ENCODE peak calls at places on chromosomes 4 and X, in five cellular contexts. One of them, this sample, is unnamed.

GRCh38 chr4:8280158-8280875 is 10.8 kb downstream of the HTRA3 start:
- DNase-seq in osteoblast: peak
- DNase-seq in AG10803: no peak
- DNase-seq in progenitor cell of endocrine pancreas: no peak
- DNase-seq in nephron progenitor cell: no peak
- DNase-seq in this sample: no peak

GRCh38 chr4:80365928-80366327 is 30.4 kb downstream of the CFAP299 start:
- DNase-seq in AG10803: peak
- DNase-seq in progenitor cell of endocrine pancreas: no peak
- DNase-seq in osteoblast: no peak
- DNase-seq in nephron progenitor cell: peak
- DNase-seq in this sample: peak

GRCh38 chrX:39017716-39018115 is 216.5 kb downstream of the MID1IP1 start:
- DNase-seq in osteoblast: no peak
- DNase-seq in nephron progenitor cell: no peak
- DNase-seq in AG10803: no peak
- DNase-seq in progenitor cell of endocrine pancreas: no peak
- DNase-seq in this sample: no peak

GRCh38 chrX:131288738-131289511 is at the start of gene IGSF1:
- DNase-seq in osteoblast: peak
- DNase-seq in AG10803: peak
- DNase-seq in nephron progenitor cell: peak
- DNase-seq in progenitor cell of endocrine pancreas: peak
- DNase-seq in this sample: peak

GRCh38 chr4:85402371-85402770 is 72.6 kb upstream of the ARHGAP24 start:
- DNase-seq in AG10803: peak
- DNase-seq in nephron progenitor cell: no peak
- DNase-seq in progenitor cell of endocrine pancreas: no peak
- DNase-seq in osteoblast: peak
- DNase-seq in this sample: no peak

GRCh38 chr4:119286377-119287002 is 35.4 kb downstream of the FABP2 start:
- DNase-seq in nephron progenitor cell: no peak
- DNase-seq in AG10803: peak
- DNase-seq in progenitor cell of endocrine pancreas: no peak
- DNase-seq in osteoblast: peak
- DNase-seq in this sample: no peak

GRCh38 chrX:124938715-124939114 is 381.0 kb upstream of the TEX13C start:
- DNase-seq in nephron progenitor cell: no peak
- DNase-seq in osteoblast: no peak
- DNase-seq in progenitor cell of endocrine pancreas: no peak
- DNase-seq in AG10803: no peak
- DNase-seq in this sample: no peak

GRCh38 chrX:10800776-10801175 is 180.4 kb upstream of the MID1 start:
- DNase-seq in nephron progenitor cell: no peak
- DNase-seq in AG10803: no peak
- DNase-seq in osteoblast: no peak
- DNase-seq in progenitor cell of endocrine pancreas: no peak
- DNase-seq in this sample: no peak

GRCh38 chr4:105586638-105587328 is 34.4 kb downstream of the ARHGEF38 start:
- DNase-seq in osteoblast: no peak
- DNase-seq in nephron progenitor cell: no peak
- DNase-seq in AG10803: no peak
- DNase-seq in progenitor cell of endocrine pancreas: no peak
- DNase-seq in this sample: no peak

GRCh38 chrX:53279296-53280237 is 1.8 kb downstream of the IQSEC2 start:
- DNase-seq in nephron progenitor cell: no peak
- DNase-seq in AG10803: no peak
- DNase-seq in osteoblast: no peak
- DNase-seq in progenitor cell of endocrine pancreas: no peak
- DNase-seq in this sample: no peak

GRCh38 chr4:155809835-155810234 is 51.0 kb downstream of the GUCY1B1 start:
- DNase-seq in osteoblast: peak
- DNase-seq in progenitor cell of endocrine pancreas: no peak
- DNase-seq in AG10803: peak
- DNase-seq in nephron progenitor cell: no peak
- DNase-seq in this sample: no peak

GRCh38 chr4:180695851-180696250 is 1547.4 kb upstream of the TENM3 start:
- DNase-seq in progenitor cell of endocrine pancreas: no peak
- DNase-seq in AG10803: peak
- DNase-seq in osteoblast: no peak
- DNase-seq in nephron progenitor cell: no peak
- DNase-seq in this sample: no peak

GRCh38 chr4:139853309-139853708 is 187.7 kb downstream of the MGST2 start:
- DNase-seq in osteoblast: no peak
- DNase-seq in progenitor cell of endocrine pancreas: no peak
- DNase-seq in AG10803: no peak
- DNase-seq in nephron progenitor cell: no peak
- DNase-seq in this sample: no peak

GRCh38 chr4:121217385-121217784 is 53.3 kb upstream of the TNIP3 start:
- DNase-seq in osteoblast: no peak
- DNase-seq in AG10803: peak
- DNase-seq in progenitor cell of endocrine pancreas: no peak
- DNase-seq in nephron progenitor cell: no peak
- DNase-seq in this sample: no peak

GRCh38 chr4:155319506-155319905 is 57.3 kb downstream of the MAP9 start:
- DNase-seq in nephron progenitor cell: no peak
- DNase-seq in AG10803: no peak
- DNase-seq in progenitor cell of endocrine pancreas: no peak
- DNase-seq in osteoblast: no peak
- DNase-seq in this sample: no peak

GRCh38 chr4:118682928-118683327 is 2.3 kb upstream of the METTL14 start:
- DNase-seq in progenitor cell of endocrine pancreas: no peak
- DNase-seq in osteoblast: peak
- DNase-seq in nephron progenitor cell: no peak
- DNase-seq in AG10803: peak
- DNase-seq in this sample: no peak

DNA sequence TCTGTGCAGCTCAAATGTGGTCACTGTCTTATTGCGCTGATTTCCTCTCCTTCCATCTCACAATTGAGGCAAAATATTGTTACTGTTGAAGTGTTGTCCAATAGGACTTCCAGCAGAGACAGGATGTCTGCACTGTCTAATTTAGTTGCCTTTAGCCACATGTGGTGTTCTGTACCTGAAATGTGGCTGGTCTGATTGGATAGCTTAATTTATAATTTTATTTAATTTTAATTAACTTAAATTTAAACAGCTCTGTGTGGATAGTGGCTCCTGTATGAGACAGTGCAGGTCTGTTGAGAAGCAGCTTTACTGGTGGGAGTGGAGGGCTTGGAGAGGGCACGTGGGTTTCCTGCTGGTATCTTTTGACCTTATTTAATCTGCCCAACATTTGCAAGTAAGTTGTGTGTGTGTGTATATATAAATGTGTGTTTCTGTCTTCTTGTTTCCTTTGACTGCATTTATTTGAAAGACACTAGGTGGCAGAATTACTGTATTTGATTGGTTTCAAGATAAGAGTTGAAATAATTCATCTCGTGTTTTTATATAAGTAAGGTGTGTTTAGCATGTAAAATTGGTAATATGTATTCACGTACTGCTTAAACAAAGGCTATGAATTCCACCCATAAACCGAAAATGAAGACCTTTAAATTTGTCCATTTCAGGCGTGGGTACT is 55.3 kb upstream of the MSANTD1 start:
- DNase-seq in progenitor cell of endocrine pancreas: no peak
- DNase-seq in AG10803: no peak
- DNase-seq in osteoblast: no peak
- DNase-seq in nephron progenitor cell: no peak
- DNase-seq in this sample: no peak
- TF ChIP-seq CTCF in progenitor cell of endocrine pancreas: no peak
- TF ChIP-seq CTCF in AG10803: peak
- TF ChIP-seq CTCF in osteoblast: peak
- TF ChIP-seq CTCF in nephron progenitor cell: no peak
- TF ChIP-seq CTCF in this sample: peak

DNA sequence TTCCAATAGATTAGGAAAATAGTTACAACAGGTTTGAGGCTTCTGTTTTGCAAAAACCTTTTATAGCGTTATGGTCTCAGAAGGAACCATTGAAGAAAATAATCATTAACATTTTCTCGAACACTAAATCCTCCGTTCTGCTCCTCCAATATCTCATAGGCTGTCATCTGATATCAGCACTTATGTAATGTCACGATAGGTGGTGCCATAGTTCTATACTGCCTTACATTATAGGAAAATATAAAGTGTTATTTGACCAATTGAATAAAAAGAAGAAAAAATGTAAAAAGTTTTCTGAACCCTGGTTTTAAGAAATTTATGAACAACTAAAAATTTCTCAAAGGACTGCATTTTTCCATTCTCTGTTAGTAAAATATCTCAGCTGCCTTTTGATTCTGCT is 291.4 kb downstream of the RPA4 start:
- DNase-seq in osteoblast: peak
- DNase-seq in AG10803: no peak
- DNase-seq in nephron progenitor cell: no peak
- DNase-seq in progenitor cell of endocrine pancreas: no peak
- DNase-seq in this sample: no peak
- TF ChIP-seq CTCF in osteoblast: no peak
- TF ChIP-seq CTCF in AG10803: no peak
- TF ChIP-seq CTCF in nephron progenitor cell: no peak
- TF ChIP-seq CTCF in progenitor cell of endocrine pancreas: no peak
- TF ChIP-seq CTCF in this sample: no peak

DNA sequence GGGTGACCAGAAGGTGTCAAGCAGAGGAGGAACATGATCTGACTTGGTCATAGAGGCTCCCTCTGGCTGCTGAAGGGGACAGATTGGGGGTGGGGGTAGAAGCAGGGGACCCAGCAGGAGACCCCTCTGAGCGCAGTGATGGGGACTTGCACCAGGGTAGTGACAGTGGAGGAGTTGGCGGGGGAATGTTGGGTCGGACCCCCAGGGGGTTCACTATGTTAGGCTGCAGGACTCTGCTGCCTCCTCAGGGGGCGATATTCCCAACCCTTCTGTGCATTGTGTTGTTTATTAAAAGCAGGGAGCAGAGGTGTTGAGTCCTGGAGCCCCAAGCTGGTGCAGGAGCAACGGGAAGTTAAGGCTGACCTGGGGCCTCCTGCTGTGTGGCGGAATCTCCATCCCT is 8.8 kb downstream of the WDR13 start:
- DNase-seq in nephron progenitor cell: no peak
- DNase-seq in progenitor cell of endocrine pancreas: no peak
- DNase-seq in AG10803: no peak
- DNase-seq in osteoblast: no peak
- DNase-seq in this sample: no peak
- TF ChIP-seq CTCF in nephron progenitor cell: no peak
- TF ChIP-seq CTCF in progenitor cell of endocrine pancreas: no peak
- TF ChIP-seq CTCF in AG10803: no peak
- TF ChIP-seq CTCF in osteoblast: no peak
- TF ChIP-seq CTCF in this sample: no peak

GRCh38 chr4:14892563-14892962 is 109.7 kb upstream of the CPEB2 start:
- DNase-seq in nephron progenitor cell: no peak
- DNase-seq in osteoblast: no peak
- DNase-seq in AG10803: no peak
- DNase-seq in progenitor cell of endocrine pancreas: no peak
- DNase-seq in this sample: no peak

GRCh38 chr4:14893713-14894112 is 108.6 kb upstream of the CPEB2 start:
- DNase-seq in nephron progenitor cell: no peak
- DNase-seq in AG10803: no peak
- DNase-seq in progenitor cell of endocrine pancreas: no peak
- DNase-seq in osteoblast: no peak
- DNase-seq in this sample: no peak

GRCh38 chr4:14888790-14889189 is 113.5 kb upstream of the CPEB2 start:
- DNase-seq in nephron progenitor cell: no peak
- DNase-seq in AG10803: no peak
- DNase-seq in progenitor cell of endocrine pancreas: no peak
- DNase-seq in osteoblast: no peak
- DNase-seq in this sample: no peak

GRCh38 chr4:14883166-14883565 is 119.1 kb upstream of the CPEB2 start:
- DNase-seq in osteoblast: no peak
- DNase-seq in AG10803: no peak
- DNase-seq in progenitor cell of endocrine pancreas: no peak
- DNase-seq in nephron progenitor cell: no peak
- DNase-seq in this sample: no peak

DNA sequence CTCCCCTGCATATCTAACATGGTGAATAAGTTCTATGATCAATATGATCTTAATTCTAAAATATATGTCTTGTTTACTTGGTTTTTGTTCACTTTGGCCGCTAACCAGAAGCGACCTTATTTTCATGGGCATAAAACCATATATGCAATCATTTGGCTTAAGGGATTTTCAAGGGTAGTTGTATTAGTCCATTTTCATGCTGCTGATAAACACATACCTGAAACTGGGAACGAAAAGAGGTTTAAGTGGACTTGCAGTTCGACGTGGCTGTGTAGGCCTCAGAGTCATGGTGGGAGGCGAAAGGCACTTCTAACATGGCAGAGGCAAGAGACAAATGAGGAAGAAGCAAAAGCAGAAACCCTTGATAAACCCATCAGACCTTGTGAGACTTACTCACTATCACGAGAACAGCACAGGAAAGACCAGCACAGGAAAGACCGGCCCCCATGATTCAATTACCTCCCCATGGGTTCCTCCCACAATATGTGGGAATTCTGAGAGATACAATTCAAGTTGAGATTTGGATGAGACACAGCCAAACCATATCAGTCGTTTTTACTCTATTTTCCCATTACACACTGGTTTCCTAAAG is 114.3 kb upstream of the CPEB2 start:
- DNase-seq in progenitor cell of endocrine pancreas: no peak
- DNase-seq in nephron progenitor cell: no peak
- DNase-seq in osteoblast: no peak
- DNase-seq in AG10803: no peak
- DNase-seq in this sample: no peak
- TF ChIP-seq CTCF in progenitor cell of endocrine pancreas: no peak
- TF ChIP-seq CTCF in nephron progenitor cell: no peak
- TF ChIP-seq CTCF in osteoblast: no peak
- TF ChIP-seq CTCF in AG10803: no peak
- TF ChIP-seq CTCF in this sample: no peak

GRCh38 chrX:20252392-20253231 is 14.1 kb downstream of the RPS6KA3 start:
- DNase-seq in AG10803: peak
- DNase-seq in progenitor cell of endocrine pancreas: peak
- DNase-seq in nephron progenitor cell: peak
- DNase-seq in osteoblast: peak
- DNase-seq in this sample: peak
- TF ChIP-seq CTCF in AG10803: peak
- TF ChIP-seq CTCF in progenitor cell of endocrine pancreas: peak
- TF ChIP-seq CTCF in nephron progenitor cell: no peak
- TF ChIP-seq CTCF in osteoblast: peak
- TF ChIP-seq CTCF in this sample: peak

This sample was measured in body of pancreas.